ENCODE peak calls at places on chromosome 16, in seven cellular contexts. One of them, this sample, is unnamed.

GRCh38 chr16:22721497-22722100 is 92.4 kb upstream of the HS3ST2 start:
- DNase-seq in A549: no peak
- DNase-seq in PC-3: no peak
- DNase-seq in pancreas: no peak
- DNase-seq in tibial artery: no peak
- DNase-seq in body of pancreas: no peak
- DNase-seq in heart right ventricle: peak; percentile 5
- DNase-seq in this sample: peak; percentile 22

GRCh38 chr16:68084504-68085258 is 489 bp upstream of the NFATC3 start:
- DNase-seq in tibial artery: peak; percentile 96
- DNase-seq in pancreas: peak; percentile 67
- DNase-seq in A549: peak; percentile 73
- DNase-seq in body of pancreas: peak; percentile 77
- DNase-seq in PC-3: no peak
- DNase-seq in heart right ventricle: peak; percentile 92
- DNase-seq in this sample: peak; percentile 92

GRCh38 chr16:58200398-58200797 is 2.5 kb upstream of the CSNK2A2 start:
- DNase-seq in A549: no peak
- DNase-seq in pancreas: no peak
- DNase-seq in body of pancreas: no peak
- DNase-seq in tibial artery: no peak
- DNase-seq in heart right ventricle: no peak
- DNase-seq in PC-3: no peak
- DNase-seq in this sample: no peak

GRCh38 chr16:85234310-85235235 is 122.3 kb upstream of the CIBAR2 start:
- DNase-seq in A549: peak; percentile 37
- DNase-seq in body of pancreas: peak; percentile 56
- DNase-seq in heart right ventricle: peak; percentile 65
- DNase-seq in pancreas: no peak
- DNase-seq in tibial artery: peak; percentile 89
- DNase-seq in PC-3: no peak
- DNase-seq in this sample: peak; percentile 67

GRCh38 chr16:19463468-19464315 is 46.0 kb downstream of the TMC5 start:
- DNase-seq in pancreas: no peak
- DNase-seq in body of pancreas: no peak
- DNase-seq in A549: no peak
- DNase-seq in PC-3: peak; percentile 19
- DNase-seq in tibial artery: no peak
- DNase-seq in heart right ventricle: no peak
- DNase-seq in this sample: no peak

GRCh38 chr16:22232277-22233049 is 26.4 kb downstream of the EEF2K start:
- DNase-seq in body of pancreas: peak; percentile 91
- DNase-seq in PC-3: peak; percentile 89
- DNase-seq in heart right ventricle: no peak
- DNase-seq in A549: peak; percentile 95
- DNase-seq in pancreas: peak; percentile 87
- DNase-seq in tibial artery: no peak
- DNase-seq in this sample: no peak

GRCh38 chr16:25707982-25708583 is 16.3 kb downstream of the HS3ST4 start:
- DNase-seq in body of pancreas: peak; percentile 39
- DNase-seq in PC-3: peak; percentile 49
- DNase-seq in heart right ventricle: no peak
- DNase-seq in A549: peak; percentile 52
- DNase-seq in tibial artery: no peak
- DNase-seq in pancreas: peak; percentile 23
- DNase-seq in this sample: no peak

GRCh38 chr16:66933776-66934137 is 445 bp downstream of the CIAO2B start:
- DNase-seq in body of pancreas: no peak
- DNase-seq in tibial artery: no peak
- DNase-seq in PC-3: peak; percentile 55
- DNase-seq in pancreas: no peak
- DNase-seq in A549: no peak
- DNase-seq in heart right ventricle: no peak
- DNase-seq in this sample: no peak

GRCh38 chr16:3577302-3577752 is at the start of gene NLRC3:
- DNase-seq in pancreas: no peak
- DNase-seq in PC-3: no peak
- DNase-seq in heart right ventricle: no peak
- DNase-seq in tibial artery: no peak
- DNase-seq in body of pancreas: no peak
- DNase-seq in A549: no peak
- DNase-seq in this sample: no peak

GRCh38 chr16:51147776-51148673 is 3.0 kb downstream of the SALL1 start:
- DNase-seq in heart right ventricle: no peak
- DNase-seq in pancreas: no peak
- DNase-seq in PC-3: no peak
- DNase-seq in tibial artery: no peak
- DNase-seq in body of pancreas: no peak
- DNase-seq in A549: no peak
- DNase-seq in this sample: no peak

GRCh38 chr16:76386784-76387183 is 109.6 kb downstream of the CNTNAP4 start:
- DNase-seq in pancreas: no peak
- DNase-seq in A549: peak; percentile 13
- DNase-seq in body of pancreas: no peak
- DNase-seq in heart right ventricle: no peak
- DNase-seq in tibial artery: no peak
- DNase-seq in PC-3: peak; percentile 8
- DNase-seq in this sample: no peak

GRCh38 chr16:30899794-30900193 is 3.4 kb downstream of the CTF1 start:
- DNase-seq in heart right ventricle: no peak
- DNase-seq in body of pancreas: no peak
- DNase-seq in pancreas: no peak
- DNase-seq in tibial artery: no peak
- DNase-seq in A549: no peak
- DNase-seq in PC-3: no peak
- DNase-seq in this sample: no peak

GRCh38 chr16:30896203-30896889 is at the start of gene CTF1:
- DNase-seq in PC-3: peak; percentile 53
- DNase-seq in body of pancreas: peak; percentile 69
- DNase-seq in tibial artery: peak; percentile 91
- DNase-seq in heart right ventricle: peak; percentile 83
- DNase-seq in A549: no peak
- DNase-seq in pancreas: peak; percentile 59
- DNase-seq in this sample: peak; percentile 83

GRCh38 chr16:30895592-30896202 is 717 bp upstream of the CTF1 start:
- DNase-seq in heart right ventricle: no peak
- DNase-seq in PC-3: peak; percentile 2
- DNase-seq in pancreas: no peak
- DNase-seq in A549: peak; percentile 32
- DNase-seq in tibial artery: no peak
- DNase-seq in body of pancreas: no peak
- DNase-seq in this sample: no peak

GRCh38 chr16:30894540-30895368 is 877 bp upstream of the BCL7C start:
- DNase-seq in pancreas: no peak
- DNase-seq in PC-3: peak; percentile 12
- DNase-seq in body of pancreas: no peak
- DNase-seq in heart right ventricle: no peak
- DNase-seq in A549: no peak
- DNase-seq in tibial artery: no peak
- DNase-seq in this sample: no peak

GRCh38 chr16:30896890-30897730 is 696 bp downstream of the CTF1 start:
- DNase-seq in body of pancreas: peak; percentile 91
- DNase-seq in tibial artery: peak; percentile 96
- DNase-seq in heart right ventricle: peak; percentile 90
- DNase-seq in PC-3: peak; percentile 81
- DNase-seq in pancreas: peak; percentile 87
- DNase-seq in A549: peak; percentile 89
- DNase-seq in this sample: peak; percentile 92
- H3K4me3 ChIP-seq in body of pancreas: peak overlapping the region; percentile 19
- H3K4me3 ChIP-seq in tibial artery: peak overlapping the region; percentile 72
- H3K4me3 ChIP-seq in heart right ventricle: peak overlapping the region; percentile 61
- H3K4me3 ChIP-seq in PC-3: peak overlapping the region; percentile 70
- H3K4me3 ChIP-seq in pancreas: peak overlapping the region; percentile 43
- H3K4me3 ChIP-seq in A549: peak overlapping the region; percentile 40
- H3K4me3 ChIP-seq in this sample: peak overlapping the region; percentile 76

GRCh38 chr16:30401768-30402425 is 5.5 kb upstream of the ZNF771 start:
- DNase-seq in pancreas: no peak
- DNase-seq in body of pancreas: no peak
- DNase-seq in tibial artery: no peak
- DNase-seq in heart right ventricle: no peak
- DNase-seq in A549: peak; percentile 35
- DNase-seq in PC-3: no peak
- DNase-seq in this sample: no peak

GRCh38 chr16:30398660-30399434 is 3.6 kb downstream of the ZNF48 start:
- DNase-seq in body of pancreas: no peak
- DNase-seq in heart right ventricle: no peak
- DNase-seq in tibial artery: no peak
- DNase-seq in pancreas: no peak
- DNase-seq in A549: no peak
- DNase-seq in PC-3: no peak
- DNase-seq in this sample: no peak

GRCh38 chr16:30397056-30397455 is 1.8 kb downstream of the ZNF48 start:
- DNase-seq in PC-3: no peak
- DNase-seq in heart right ventricle: no peak
- DNase-seq in body of pancreas: no peak
- DNase-seq in tibial artery: no peak
- DNase-seq in A549: no peak
- DNase-seq in pancreas: no peak
- DNase-seq in this sample: no peak

GRCh38 chr16:30397776-30398659 is 2.8 kb downstream of the ZNF48 start:
- DNase-seq in pancreas: no peak
- DNase-seq in tibial artery: no peak
- DNase-seq in body of pancreas: no peak
- DNase-seq in PC-3: no peak
- DNase-seq in A549: no peak
- DNase-seq in heart right ventricle: no peak
- DNase-seq in this sample: no peak

DNA sequence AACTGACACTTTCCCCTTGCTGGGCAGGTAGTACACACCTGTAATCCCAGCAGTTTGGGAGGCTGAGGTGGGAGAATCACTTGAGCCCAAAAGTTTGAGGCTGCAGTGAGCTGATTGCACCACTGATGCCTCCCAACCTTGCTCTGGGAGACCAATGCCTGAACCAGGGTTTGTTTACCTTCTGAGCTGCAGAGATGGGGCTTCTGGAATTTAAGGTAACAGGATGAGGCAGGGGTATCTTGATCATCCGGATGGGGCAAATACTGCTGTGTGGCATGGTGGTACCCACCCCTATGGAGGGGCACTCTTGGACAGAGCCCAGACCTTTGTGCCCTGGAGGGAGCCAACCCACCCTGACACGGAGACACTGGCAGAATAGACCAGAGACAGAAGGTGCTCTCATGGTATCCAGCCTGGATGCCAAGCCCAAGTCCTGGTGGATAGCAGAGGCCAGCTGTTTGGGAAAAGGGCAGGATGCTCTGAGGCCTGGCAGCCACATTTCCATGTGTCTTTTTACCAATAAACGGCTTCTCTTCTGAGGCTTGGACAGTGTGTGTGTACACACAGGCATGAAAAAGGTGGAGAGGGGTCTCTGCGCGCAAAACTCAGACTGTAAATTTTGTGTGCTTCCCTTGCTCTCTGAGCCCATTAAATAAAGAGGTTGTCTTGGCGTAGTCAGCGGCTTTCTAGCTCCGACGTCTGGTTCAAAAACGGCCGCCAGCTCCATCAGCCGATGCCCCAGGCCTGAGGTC is 4.4 kb downstream of the ZNF48 start:
- DNase-seq in pancreas: no peak
- DNase-seq in A549: no peak
- DNase-seq in PC-3: peak; percentile 9
- DNase-seq in tibial artery: no peak
- DNase-seq in body of pancreas: no peak
- DNase-seq in heart right ventricle: no peak
- DNase-seq in this sample: no peak
- H3K4me1 ChIP-seq in pancreas: peaks cover 6% of the 10 kb centered on the region
- H3K4me1 ChIP-seq in A549: peaks cover 8% of the 10 kb centered on the region
- H3K4me1 ChIP-seq in PC-3: peaks cover 4% of the 10 kb centered on the region
- H3K4me1 ChIP-seq in tibial artery: no peaks in the 10 kb centered on the region
- H3K4me1 ChIP-seq in body of pancreas: peaks cover 46% of the 10 kb centered on the region
- H3K4me1 ChIP-seq in heart right ventricle: peaks cover 28% of the 10 kb centered on the region
- H3K4me1 ChIP-seq in this sample: peaks cover 40% of the 10 kb centered on the region

DNA sequence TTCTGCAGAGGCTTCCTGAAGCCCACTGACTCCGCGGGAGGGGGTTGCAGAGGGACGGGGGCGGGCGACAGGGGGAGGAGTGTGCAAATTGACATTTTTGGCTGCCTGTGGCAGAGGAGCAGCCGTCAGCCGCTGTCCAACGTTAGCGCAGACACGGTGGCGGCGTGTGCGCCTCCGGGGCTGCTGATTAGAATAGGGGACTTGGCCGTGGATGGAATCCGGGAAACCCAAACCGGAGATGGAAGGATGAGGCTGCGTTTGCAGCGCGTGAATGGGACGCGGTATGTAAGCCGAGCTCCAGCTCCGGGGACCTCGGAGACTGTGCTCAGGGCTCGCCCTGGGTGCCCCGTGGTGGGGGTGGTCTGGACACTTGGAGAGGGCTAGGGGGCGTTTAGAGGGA is 849.0 kb upstream of the RBFOX1 start:
- DNase-seq in PC-3: no peak
- DNase-seq in tibial artery: no peak
- DNase-seq in body of pancreas: no peak
- DNase-seq in heart right ventricle: no peak
- DNase-seq in A549: no peak
- DNase-seq in pancreas: no peak
- DNase-seq in this sample: no peak
- H3K4me3 ChIP-seq in PC-3: no peak overlapping the region
- H3K4me3 ChIP-seq in tibial artery: no peak overlapping the region
- H3K4me3 ChIP-seq in body of pancreas: no peak overlapping the region
- H3K4me3 ChIP-seq in heart right ventricle: no peak overlapping the region
- H3K4me3 ChIP-seq in A549: no peak overlapping the region
- H3K4me3 ChIP-seq in pancreas: no peak overlapping the region
- H3K4me3 ChIP-seq in this sample: no peak overlapping the region

GRCh38 chr16:88769617-88770458 is 15.2 kb downstream of the PIEZO1 start:
- DNase-seq in A549: peak; percentile 54
- DNase-seq in pancreas: peak; percentile 51
- DNase-seq in tibial artery: no peak
- DNase-seq in PC-3: peak; percentile 48
- DNase-seq in heart right ventricle: no peak
- DNase-seq in body of pancreas: peak; percentile 76
- DNase-seq in this sample: no peak

GRCh38 chr16:88770459-88771293 is 14.3 kb downstream of the PIEZO1 start:
- DNase-seq in tibial artery: no peak
- DNase-seq in heart right ventricle: peak; percentile 70
- DNase-seq in PC-3: peak; percentile 61
- DNase-seq in A549: peak; percentile 45
- DNase-seq in pancreas: peak; percentile 65
- DNase-seq in body of pancreas: peak; percentile 83
- DNase-seq in this sample: peak; percentile 61

GRCh38 chr16:88773812-88774291 is 11.2 kb downstream of the PIEZO1 start:
- DNase-seq in heart right ventricle: peak; percentile 79
- DNase-seq in pancreas: no peak
- DNase-seq in PC-3: peak; percentile 45
- DNase-seq in body of pancreas: peak; percentile 46
- DNase-seq in tibial artery: no peak
- DNase-seq in A549: no peak
- DNase-seq in this sample: peak; percentile 75

GRCh38 chr16:88772871-88773811 is 11.9 kb downstream of the PIEZO1 start:
- DNase-seq in pancreas: peak; percentile 59
- DNase-seq in A549: no peak
- DNase-seq in heart right ventricle: peak; percentile 43
- DNase-seq in tibial artery: peak; percentile 88
- DNase-seq in PC-3: peak; percentile 18
- DNase-seq in body of pancreas: peak; percentile 81
- DNase-seq in this sample: peak; percentile 58

DNA sequence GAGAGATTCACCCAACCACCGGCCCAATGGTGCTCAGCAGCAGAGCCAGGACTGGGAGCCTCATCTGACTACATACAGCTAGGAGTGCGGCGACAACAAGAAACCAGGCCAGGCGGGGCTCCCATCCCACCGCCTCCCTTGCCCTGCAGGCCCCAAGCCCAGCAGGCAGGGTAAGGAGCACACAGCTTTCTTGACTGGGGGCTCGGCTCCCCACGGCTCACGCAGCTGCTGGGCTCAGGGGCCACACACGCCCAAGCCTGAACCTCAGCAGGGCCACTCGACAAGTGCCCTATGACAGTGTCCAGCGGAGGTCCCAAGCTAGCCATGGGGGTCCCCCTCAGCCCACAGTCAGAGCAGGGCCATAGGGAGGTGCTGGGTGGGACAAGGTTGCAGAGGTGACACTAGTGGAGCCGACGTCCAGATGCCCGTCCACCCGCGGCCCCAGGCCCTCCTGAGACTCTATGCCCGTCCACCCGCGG is 13.7 kb downstream of the PIEZO1 start:
- DNase-seq in A549: no peak
- DNase-seq in heart right ventricle: no peak
- DNase-seq in pancreas: no peak
- DNase-seq in body of pancreas: no peak
- DNase-seq in tibial artery: no peak
- DNase-seq in PC-3: no peak
- DNase-seq in this sample: no peak
- H3K4me1 ChIP-seq in A549: peaks cover 56% of the 10 kb centered on the region
- H3K4me1 ChIP-seq in heart right ventricle: peaks cover 85% of the 10 kb centered on the region
- H3K4me1 ChIP-seq in pancreas: no peaks in the 10 kb centered on the region
- H3K4me1 ChIP-seq in body of pancreas: peaks cover 78% of the 10 kb centered on the region
- H3K4me1 ChIP-seq in tibial artery: no peaks in the 10 kb centered on the region
- H3K4me1 ChIP-seq in PC-3: peaks cover 40% of the 10 kb centered on the region
- H3K4me1 ChIP-seq in this sample: peaks cover 83% of the 10 kb centered on the region